ENCODE peak calls at places on chromosomes 2 and 18, in six cellular contexts. E is HL-60, X is K562, Z is HCT116, W is GM23338, D is transverse colon. Q is an unnamed sample.

GRCh38 chr18:5890261-5890605 is 5.1 kb downstream of the TMEM200C start:
- DNase-seq in E (no peak), X (no peak), Z (no peak), W (peak), D (no peak), Q (no peak)

GRCh38 chr2:95277246-95277906 is 3.1 kb downstream of the PROM2 start:
- DNase-seq in E (no peak), X (peak), Z (peak), W (peak), D (peak), Q (no peak)

GRCh38 chr2:127599211-127599610 is 46.7 kb upstream of the GPR17 start:
- DNase-seq in E (no peak), X (no peak), Z (no peak), W (no peak), D (no peak), Q (no peak)

GRCh38 chr2:159996792-159997546 is 65.4 kb downstream of the PLA2R1 start:
- DNase-seq in E (no peak), X (no peak), Z (no peak), W (no peak), D (no peak), Q (no peak)

GRCh38 chr2:14634223-14634884 is 1.8 kb downstream of the LRATD1 start:
- DNase-seq in E (no peak), X (peak), Z (no peak), W (peak), D (peak), Q (peak)

GRCh38 chr2:238728322-238729260 is 119.3 kb upstream of the TWIST2 start:
- DNase-seq in E (no peak), X (no peak), Z (no peak), W (no peak), D (peak), Q (no peak)

GRCh38 chr18:987325-988186 is 82.9 kb downstream of the ADCYAP1 start:
- DNase-seq in E (no peak), X (peak), Z (no peak), W (no peak), D (no peak), Q (no peak)

GRCh38 chr18:50711401-50711800 is 108.4 kb downstream of the MRO start:
- DNase-seq in E (no peak), X (no peak), Z (no peak), W (no peak), D (no peak), Q (no peak)

GRCh38 chr2:230417436-230417835 is 1.4 kb downstream of the SP100 start:
- DNase-seq in E (no peak), X (no peak), Z (no peak), W (no peak), D (no peak), Q (no peak)

GRCh38 chr2:191443446-191443845 is 198.2 kb downstream of the MYO1B start:
- DNase-seq in E (no peak), X (no peak), Z (no peak), W (no peak), D (no peak), Q (no peak)

GRCh38 chr2:113138428-113139322 is 11.3 kb downstream of the IL1RN start:
- DNase-seq in E (peak), X (peak), Z (peak), W (peak), D (no peak), Q (peak)

GRCh38 chr2:237073552-237073951 is 12.1 kb upstream of the COPS8 start:
- DNase-seq in E (no peak), X (no peak), Z (no peak), W (no peak), D (no peak), Q (no peak)

GRCh38 chr2:2243666-2244065 is 87.4 kb downstream of the MYT1L start:
- DNase-seq in E (no peak), X (no peak), Z (no peak), W (no peak), D (no peak), Q (no peak)

GRCh38 chr2:158099716-158100115 is 2.0 kb upstream of the UPP2 start:
- DNase-seq in E (no peak), X (no peak), Z (no peak), W (no peak), D (no peak), Q (no peak)

GRCh38 chr2:172643142-172643541 is 87.3 kb downstream of the PDK1 start:
- DNase-seq in E (no peak), X (no peak), Z (peak), W (no peak), D (no peak), Q (no peak)

GRCh38 chr2:84033347-84033974 is 425.6 kb downstream of the SUCLG1 start:
- DNase-seq in E (no peak), X (no peak), Z (no peak), W (no peak), D (no peak), Q (no peak)

GRCh38 chr2:150495993-150496627 is 8.6 kb upstream of the RND3 start:
- DNase-seq in E (no peak), X (no peak), Z (no peak), W (no peak), D (no peak), Q (no peak)

GRCh38 chr18:28736951-28737350 is 560.0 kb upstream of the CDH2 start:
- DNase-seq in E (no peak), X (no peak), Z (no peak), W (no peak), D (no peak), Q (no peak)

GRCh38 chr2:64036343-64036742 is 17.1 kb upstream of the VPS54 start:
- DNase-seq in E (no peak), X (no peak), Z (no peak), W (no peak), D (no peak), Q (no peak)

GRCh38 chr2:238859636-238860347 is 11.9 kb downstream of the TWIST2 start:
- DNase-seq in E (no peak), X (no peak), Z (no peak), W (no peak), D (no peak), Q (no peak)

GRCh38 chr2:168920504-168921157 is 19.5 kb downstream of the G6PC2 start:
- DNase-seq in E (peak), X (peak), Z (peak), W (peak), D (no peak), Q (no peak)

GRCh38 chr18:25253779-25254178 is 98.2 kb downstream of the ZNF521 start:
- DNase-seq in E (no peak), X (no peak), Z (no peak), W (no peak), D (no peak), Q (no peak)

DNA sequence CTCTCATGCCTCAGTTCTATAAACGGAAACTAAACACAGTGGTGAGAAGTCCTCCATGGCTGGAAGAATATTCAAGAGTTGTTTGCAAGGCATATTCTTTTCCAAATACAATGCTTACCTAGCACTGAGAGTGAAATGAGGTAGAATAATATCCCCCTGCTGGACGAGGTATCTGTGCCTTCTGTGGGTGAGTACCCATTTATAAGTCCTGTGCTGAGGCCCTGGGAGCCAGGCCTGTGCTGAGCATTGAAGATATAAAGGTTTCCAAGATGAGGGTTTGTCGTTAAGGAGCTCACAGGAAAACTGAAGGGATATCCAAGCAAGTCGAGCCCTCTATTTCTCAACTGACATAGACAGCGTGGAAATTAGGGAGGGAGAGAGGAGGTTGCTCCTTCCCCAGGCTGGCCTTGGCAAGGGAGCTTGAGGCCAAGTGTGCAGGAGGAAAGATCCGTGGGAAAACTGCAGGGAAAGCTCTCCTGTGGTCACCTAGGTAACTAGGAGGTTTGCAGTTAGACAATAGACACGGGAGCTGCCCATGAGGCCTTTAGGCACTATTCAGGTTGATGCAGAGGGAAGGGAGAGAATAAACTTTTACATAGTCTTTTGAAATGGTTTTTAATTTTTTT is 17.6 kb downstream of the PTPRM start:
- DNase-seq in E (no peak), X (no peak), Z (no peak), W (peak), D (no peak), Q (no peak)
- TF ChIP-seq CTCF in E (no peak), X (no peak), Z (no peak), W (no peak), D (no peak), Q (no peak)

GRCh38 chr2:18445412-18446320 is 114.8 kb downstream of the RDH14 start:
- DNase-seq in E (no peak), X (no peak), Z (no peak), W (no peak), D (no peak), Q (no peak)
- H3K4me3 ChIP-seq in E (no peak), X (no peak), Z (no peak), W (no peak), D (no peak), Q (no peak)

GRCh38 chr2:215654177-215654850 is 218.4 kb upstream of the FN1 start:
- DNase-seq in E (no peak), X (no peak), Z (no peak), W (no peak), D (no peak), Q (no peak)
- TF ChIP-seq POLR2AphosphoS5 in E (no peak), X (no peak), Z (no peak), W (no peak), D (no peak), Q (no peak)

GRCh38 chr2:117763806-117764205 is 50.7 kb upstream of the DDX18 start:
- DNase-seq in E (no peak), X (no peak), Z (no peak), W (no peak), D (no peak), Q (no peak)
- TF ChIP-seq CTCF in E (no peak), X (no peak), Z (no peak), W (no peak), D (no peak), Q (no peak)

GRCh38 chr18:9273221-9273620 is 61.4 kb upstream of the TWSG1 start:
- DNase-seq in E (no peak), X (no peak), Z (no peak), W (no peak), D (no peak), Q (no peak)
- H3K4me3 ChIP-seq in E (no peak), X (no peak), Z (no peak), W (no peak), D (no peak), Q (no peak)

GRCh38 chr2:200762127-200762526 is 49.6 kb upstream of the BZW1 start:
- DNase-seq in E (no peak), X (no peak), Z (no peak), W (no peak), D (no peak), Q (no peak)

GRCh38 chr2:200757414-200757813 is 54.3 kb upstream of the BZW1 start:
- DNase-seq in E (no peak), X (no peak), Z (no peak), W (no peak), D (no peak), Q (no peak)

GRCh38 chr2:200763422-200763821 is 48.3 kb upstream of the BZW1 start:
- DNase-seq in E (no peak), X (no peak), Z (no peak), W (no peak), D (no peak), Q (no peak)

GRCh38 chr2:200758341-200758740 is 53.4 kb upstream of the BZW1 start:
- DNase-seq in E (no peak), X (no peak), Z (no peak), W (no peak), D (no peak), Q (no peak)

GRCh38 chr2:200761168-200761715 is 50.5 kb upstream of the BZW1 start:
- DNase-seq in E (no peak), X (no peak), Z (no peak), W (no peak), D (no peak), Q (no peak)
- TF ChIP-seq POLR2AphosphoS5 in E (no peak), X (no peak), Z (no peak), W (no peak), D (no peak), Q (no peak)

DNA sequence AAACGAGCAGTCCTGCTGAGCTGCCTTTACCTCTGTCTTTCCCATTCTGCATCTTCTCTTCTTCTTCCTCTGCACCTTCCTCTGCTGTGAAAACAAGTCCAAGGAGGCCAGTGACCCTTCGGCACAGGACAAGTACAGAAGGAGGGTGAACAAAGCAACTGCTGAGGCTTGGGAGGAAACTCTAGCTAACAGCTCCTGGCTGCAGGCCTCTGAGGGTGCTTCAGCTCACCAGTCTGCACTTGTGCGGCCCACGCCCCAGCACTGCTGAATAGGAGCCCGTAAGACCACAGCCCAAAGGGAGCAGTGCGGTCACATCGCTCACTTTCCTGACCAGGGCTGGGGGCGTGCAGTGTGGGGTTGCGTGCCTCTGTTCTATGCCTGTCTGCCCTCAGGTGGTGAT is 42.1 kb upstream of the DNMT3A start:
- DNase-seq in E (no peak), X (no peak), Z (no peak), W (no peak), D (no peak), Q (no peak)
- TF ChIP-seq CTCF in E (no peak), X (no peak), Z (no peak), W (no peak), D (no peak), Q (no peak)

DNA sequence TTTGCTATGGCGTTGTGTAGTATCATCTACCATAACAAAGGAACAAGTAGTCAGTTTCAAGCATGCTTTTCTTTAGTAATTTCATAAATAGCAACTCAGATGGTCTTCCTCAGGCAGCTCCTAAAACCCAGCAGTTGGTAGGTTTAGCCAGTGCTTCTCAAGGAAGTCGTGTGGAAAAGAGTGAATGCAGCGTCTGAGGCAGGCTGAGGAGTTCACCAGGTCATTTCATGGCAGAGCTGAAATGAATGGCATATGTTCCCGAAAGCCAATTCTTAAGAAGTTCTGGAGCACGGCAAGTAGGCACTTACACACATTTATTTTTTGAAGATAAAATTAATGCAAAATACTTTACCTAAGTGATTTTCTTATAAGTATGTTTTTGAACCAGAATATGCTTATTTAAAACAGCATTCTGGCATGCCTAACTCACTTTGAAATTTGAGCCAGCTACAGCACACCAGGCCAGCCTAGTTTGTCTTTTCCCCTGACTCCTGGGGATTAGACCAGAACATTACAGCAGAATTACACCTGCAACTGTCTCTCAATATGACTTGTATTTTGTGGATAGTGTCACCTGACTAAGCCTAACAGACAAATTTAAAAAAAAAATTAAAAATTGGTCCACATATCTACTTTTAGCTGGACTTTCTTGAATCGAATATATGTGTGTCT is 62.2 kb downstream of the OSBPL6 start:
- DNase-seq in E (no peak), X (no peak), Z (no peak), W (peak), D (no peak), Q (no peak)
- H3K4me3 ChIP-seq in E (no peak), X (no peak), Z (no peak), W (no peak), D (no peak), Q (no peak)

GRCh38 chr18:74497778-74498177 is 1.6 kb downstream of the CNDP2 start:
- DNase-seq in E (no peak), X (no peak), Z (no peak), W (no peak), D (no peak), Q (no peak)

GRCh38 chr18:74497308-74497640 is 1.1 kb downstream of the CNDP2 start:
- DNase-seq in E (no peak), X (no peak), Z (no peak), W (no peak), D (no peak), Q (no peak)

GRCh38 chr18:74494514-74494913 is 1.6 kb upstream of the CNDP2 start:
- DNase-seq in E (no peak), X (no peak), Z (no peak), W (no peak), D (no peak), Q (no peak)

GRCh38 chr18:74495581-74496507 is at the start of gene CNDP2:
- DNase-seq in E (peak), X (peak), Z (peak), W (peak), D (peak), Q (peak)

GRCh38 chr18:74496508-74497307 is 545 bp downstream of the CNDP2 start:
- DNase-seq in E (peak), X (no peak), Z (peak), W (peak), D (peak), Q (peak)
- TF ChIP-seq POLR2AphosphoS5 in E (no peak), X (no peak), Z (no peak), W (no peak), D (no peak), Q (no peak)

Q was measured in prostate gland.